ENCODE peak calls at places on chromosomes 12 and 14, in eight cellular contexts. G is right atrium auricular region, E is heart right ventricle, N is endodermal cell, S is dorsolateral prefrontal cortex, A is thyroid gland, T is BJ, C is bronchial epithelial cell. R is an unnamed sample.

GRCh38 chr12:56661560-56661959 is 15.8 kb upstream of the ATP5F1B start:
- DNase-seq in T (no peak), E (no peak), A (peak; percentile 48), N (peak; percentile 44), S (no peak), G (no peak), C (no peak), R (no peak)

GRCh38 chr12:66000958-66001357 is 129.6 kb downstream of the LLPH start:
- DNase-seq in C (no peak), A (no peak), S (no peak), E (no peak), G (no peak), N (no peak), T (no peak), R (no peak)

GRCh38 chr14:101074124-101075024 is 170.9 kb upstream of the RTL1 start:
- DNase-seq in A (no peak), T (no peak), G (peak; percentile 44), N (peak; percentile 44), C (no peak), S (no peak), E (no peak), R (no peak)

GRCh38 chr12:94795520-94795919 is 145.2 kb upstream of the TMCC3 start:
- DNase-seq in T (peak; percentile 15), G (no peak), A (peak; percentile 44), E (no peak), C (peak; percentile 65), N (peak; percentile 81), S (no peak), R (peak; percentile 17)

GRCh38 chr12:45388545-45388944 is 172.7 kb downstream of the ANO6 start:
- DNase-seq in E (peak; percentile 49), G (no peak), S (no peak), N (peak; percentile 75), C (no peak), T (no peak), A (peak; percentile 9), R (no peak)

GRCh38 chr14:30225171-30225570 is 297.5 kb upstream of the PRKD1 start:
- DNase-seq in A (no peak), N (no peak), T (no peak), G (no peak), E (no peak), C (no peak), S (no peak), R (no peak)

GRCh38 chr14:30974628-30975027 is 50.8 kb upstream of the AP4S1 start:
- DNase-seq in E (no peak), A (no peak), T (no peak), C (peak; percentile 20), N (no peak), G (no peak), S (no peak), R (no peak)

GRCh38 chr12:97038859-97039258 is 131.8 kb downstream of the NEDD1 start:
- DNase-seq in G (no peak), S (no peak), C (peak; percentile 45), T (no peak), A (no peak), N (no peak), E (no peak), R (no peak)

DNA sequence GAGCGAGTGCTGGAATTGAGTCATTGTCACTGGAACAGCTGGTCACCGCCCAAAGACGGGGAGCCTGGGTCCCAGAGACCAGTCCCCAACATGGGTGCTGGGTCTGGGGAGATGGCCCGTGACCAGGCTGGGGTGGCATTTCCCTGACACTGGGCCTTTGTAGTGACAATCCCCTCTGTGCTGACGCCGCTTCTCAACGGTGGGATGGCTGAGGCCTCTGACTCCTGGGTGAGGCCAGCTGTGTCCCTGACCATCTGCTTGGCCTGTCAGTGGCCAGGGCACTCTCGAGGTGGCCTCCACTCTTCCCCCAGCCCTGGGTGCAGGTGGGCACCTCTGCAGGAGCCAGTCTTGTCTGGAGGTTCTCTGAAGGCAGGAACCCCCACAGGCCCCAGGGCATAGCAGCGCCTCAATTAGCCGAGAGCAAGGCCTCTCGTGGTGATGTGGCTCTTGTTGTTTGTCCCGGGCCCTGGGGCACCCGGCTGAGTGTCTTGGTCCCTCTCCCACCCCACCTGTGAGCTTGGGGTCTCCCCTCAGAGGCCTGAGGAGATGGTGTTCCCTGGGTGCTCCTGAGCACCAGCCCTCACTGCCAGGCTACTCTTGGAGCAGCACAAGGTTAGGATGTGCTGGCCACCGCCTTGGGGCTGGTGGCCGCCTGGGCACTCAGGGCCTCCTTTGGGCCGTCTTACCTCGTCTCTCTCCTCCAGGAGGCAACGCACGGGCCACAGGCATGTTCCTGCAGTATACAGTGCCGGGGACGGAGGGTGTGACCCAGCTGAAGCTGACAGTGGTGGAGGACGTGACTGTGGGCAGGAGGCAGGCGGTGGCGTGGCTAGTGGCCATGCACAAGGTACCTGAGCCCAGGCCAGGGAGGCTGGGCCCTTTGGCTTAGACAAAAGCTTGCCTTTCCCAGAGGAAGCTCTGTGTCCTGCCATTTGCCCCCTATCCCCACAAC is 16.6 kb downstream of the ZFYVE21 start:
- DNase-seq in A (no peak), S (no peak), E (no peak), T (no peak), C (no peak), N (no peak), G (no peak), R (no peak)
- TF ChIP-seq CTCF in A (no peak), S (no peak), E (no peak), T (no peak), C (no peak), N (no peak), G (no peak), R (no peak)

GRCh38 chr14:57089901-57090300 is 178.8 kb downstream of the EXOC5 start:
- DNase-seq in E (no peak), S (no peak), A (no peak), N (no peak), T (no peak), C (no peak), G (no peak), R (no peak)

GRCh38 chr14:57085043-57085442 is 183.7 kb downstream of the EXOC5 start:
- DNase-seq in T (no peak), A (no peak), C (no peak), N (no peak), E (no peak), G (no peak), S (no peak), R (no peak)

GRCh38 chr14:57086271-57087162 is 182.2 kb downstream of the EXOC5 start:
- DNase-seq in N (no peak), A (no peak), G (no peak), S (no peak), C (no peak), T (no peak), E (no peak), R (no peak)

GRCh38 chr14:57085801-57086200 is 182.9 kb downstream of the EXOC5 start:
- DNase-seq in E (no peak), C (no peak), A (peak; percentile 5), N (no peak), T (no peak), S (no peak), G (no peak), R (no peak)

DNA sequence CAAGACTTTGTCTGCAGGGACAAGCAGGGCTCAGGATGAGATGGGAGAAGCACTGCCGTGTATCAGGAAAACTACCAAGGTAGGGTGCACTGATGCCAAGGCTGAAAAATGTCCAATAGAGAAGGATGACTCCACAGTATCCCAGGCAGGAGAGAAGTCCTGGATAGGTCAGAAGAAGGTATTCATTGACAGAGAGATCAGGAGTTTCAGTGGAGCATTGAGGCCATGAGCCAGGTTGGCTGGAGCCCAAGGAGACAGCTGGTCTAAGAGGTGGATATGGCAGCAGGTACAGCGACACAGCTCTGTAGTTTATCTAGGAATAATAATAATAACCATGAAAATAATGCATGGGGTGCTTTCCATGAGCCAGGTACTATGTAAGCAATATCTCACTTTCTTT is 180.9 kb downstream of the EXOC5 start:
- DNase-seq in A (no peak), E (no peak), N (no peak), G (no peak), C (no peak), T (no peak), S (no peak), R (no peak)
- H3K4me3 ChIP-seq in A (no peak overlapping the region), E (no peak overlapping the region), N (no peak overlapping the region), G (no peak overlapping the region), C (no peak overlapping the region), T (no peak overlapping the region), S (no peak overlapping the region), R (no peak overlapping the region)

GRCh38 chr14:65371784-65372183 is 40.7 kb upstream of the FUT8 start:
- DNase-seq in C (no peak), G (no peak), E (no peak), N (no peak), S (no peak), A (no peak), T (no peak), R (no peak)

GRCh38 chr14:65382586-65382985 is 29.9 kb upstream of the FUT8 start:
- DNase-seq in S (no peak), G (no peak), N (no peak), T (no peak), E (no peak), A (no peak), C (no peak), R (no peak)

GRCh38 chr14:65373671-65374039 is 38.9 kb upstream of the FUT8 start:
- DNase-seq in T (no peak), S (peak; percentile 41), A (no peak), C (no peak), G (no peak), E (no peak), N (no peak), R (no peak)

GRCh38 chr14:65373011-65373670 is 39.4 kb upstream of the FUT8 start:
- DNase-seq in E (no peak), G (no peak), C (no peak), A (no peak), T (no peak), S (no peak), N (peak; percentile 42), R (no peak)

DNA sequence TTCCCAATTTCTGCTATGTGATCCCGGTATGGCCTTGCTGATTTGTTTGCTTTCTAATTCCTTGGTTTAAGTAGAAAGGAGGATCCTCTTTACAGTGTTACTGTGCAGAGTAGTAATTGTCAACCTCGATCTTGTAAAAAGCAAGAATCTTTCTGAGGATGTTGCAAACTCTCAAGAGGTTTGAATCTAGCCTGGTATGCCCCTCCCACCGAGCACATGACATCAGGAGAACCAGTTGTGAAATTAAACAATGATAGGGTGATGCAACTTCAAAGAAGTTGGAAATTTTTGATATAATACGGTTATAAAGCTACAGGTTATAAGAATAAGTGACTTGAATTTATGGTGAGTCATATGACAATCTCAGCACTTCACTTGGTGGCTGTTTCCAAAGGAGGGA is 35.0 kb upstream of the FUT8 start:
- DNase-seq in E (no peak), G (no peak), A (no peak), S (no peak), N (no peak), C (no peak), T (no peak), R (no peak)
- TF ChIP-seq CTCF in E (no peak), G (no peak), A (no peak), S (no peak), N (no peak), C (no peak), T (no peak), R (no peak)

GRCh38 chr14:53411110-53411509 is 258.0 kb upstream of the DDHD1 start:
- DNase-seq in C (peak; percentile 14), S (no peak), N (no peak), A (no peak), E (no peak), G (no peak), T (no peak), R (no peak)

GRCh38 chr14:53409974-53410373 is 256.9 kb upstream of the DDHD1 start:
- DNase-seq in T (no peak), G (no peak), N (no peak), C (peak; percentile 17), A (no peak), S (no peak), E (no peak), R (no peak)

GRCh38 chr14:53408175-53408879 is 255.2 kb upstream of the DDHD1 start:
- DNase-seq in N (no peak), T (no peak), S (no peak), E (no peak), G (no peak), C (no peak), A (no peak), R (no peak)

GRCh38 chr14:53409289-53409688 is 256.2 kb upstream of the DDHD1 start:
- DNase-seq in G (no peak), C (no peak), T (no peak), S (no peak), A (no peak), E (no peak), N (no peak), R (no peak)

GRCh38 chr14:53412819-53413664 is 259.9 kb upstream of the DDHD1 start:
- DNase-seq in C (peak; percentile 85), E (no peak), S (no peak), A (no peak), G (no peak), T (no peak), N (peak; percentile 47), R (no peak)
- H3K4me3 ChIP-seq in C (no peak overlapping the region), E (no peak overlapping the region), S (no peak overlapping the region), A (no peak overlapping the region), G (no peak overlapping the region), T (no peak overlapping the region), N (no peak overlapping the region), R (no peak overlapping the region)

R was measured in AG04449.